ENCODE peak calls at places on chromosomes 13 and 19, in ten cellular contexts. C is lung; Q is gastrocnemius medialis; Y is uterus; Z is osteoblast; G is tibial nerve; W is esophagus muscularis mucosa; X is cardiac muscle cell; O is CD8-positive, alpha-beta T cell; P is psoas muscle. M is an unnamed sample.

GRCh38 chr13:81017525-81018152 is 676.7 kb upstream of the SPRY2 start:
- DNase-seq in C (no peak), Q (no peak), Y (no peak), Z (peak; percentile 43), G (no peak), W (no peak), X (peak; percentile 67), O (no peak), P (no peak), M (peak; percentile 81)

GRCh38 chr19:49145485-49146407 is 9.4 kb downstream of the HRC start:
- DNase-seq in C (peak; percentile 78), Q (peak; percentile 76), Y (peak; percentile 67), Z (peak; percentile 97), G (peak; percentile 64), W (no peak), X (peak; percentile 96), O (peak; percentile 69), P (peak; percentile 83), M (peak; percentile 78)

GRCh38 chr19:45424191-45425058 is 708 bp upstream of the ERCC1 start:
- DNase-seq in C (peak; percentile 65), Q (peak; percentile 68), Y (peak; percentile 75), Z (peak; percentile 97), G (no peak), W (no peak), X (no peak), O (no peak), P (peak; percentile 82), M (peak; percentile 93)

GRCh38 chr19:2477732-2478191 is 1.8 kb downstream of the GADD45B start:
- DNase-seq in C (peak; percentile 41), Q (peak; percentile 33), Y (peak; percentile 40), Z (peak; percentile 88), G (no peak), W (no peak), X (peak; percentile 29), O (no peak), P (no peak), M (peak; percentile 64)

GRCh38 chr19:35267818-35268545 is 780 bp upstream of the USF2 start:
- DNase-seq in C (peak; percentile 69), Q (peak; percentile 67), Y (peak; percentile 65), Z (peak; percentile 100), G (peak; percentile 54), W (no peak), X (peak; percentile 80), O (peak; percentile 63), P (peak; percentile 83), M (peak; percentile 75)

GRCh38 chr13:24650157-24650556 is 30.1 kb upstream of the ATP12A start:
- DNase-seq in C (no peak), Q (no peak), Y (no peak), Z (no peak), G (no peak), W (no peak), X (no peak), O (no peak), P (no peak), M (peak; percentile 10)

GRCh38 chr19:44820648-44821609 is 12.0 kb downstream of the BCAM start:
- DNase-seq in C (no peak), Q (peak; percentile 25), Y (peak; percentile 65), Z (peak; percentile 90), G (no peak), W (no peak), X (peak; percentile 87), O (no peak), P (peak; percentile 52), M (peak; percentile 33)

GRCh38 chr19:9981406-9982260 is 28.7 kb downstream of the COL5A3 start:
- DNase-seq in C (no peak), Q (no peak), Y (no peak), Z (peak; percentile 88), G (no peak), W (no peak), X (no peak), O (no peak), P (no peak), M (peak; percentile 11)

GRCh38 chr19:8338835-8339234 is 4.2 kb downstream of the KANK3 start:
- DNase-seq in C (no peak), Q (no peak), Y (no peak), Z (no peak), G (no peak), W (no peak), X (no peak), O (no peak), P (no peak), M (no peak)

GRCh38 chr13:38641164-38641948 is 45.5 kb upstream of the FREM2 start:
- DNase-seq in C (no peak), Q (no peak), Y (no peak), Z (no peak), G (no peak), W (no peak), X (no peak), O (no peak), P (no peak), M (peak; percentile 7)

GRCh38 chr19:10744848-10745293 is 27.0 kb downstream of the DNM2 start:
- DNase-seq in C (no peak), Q (no peak), Y (no peak), Z (peak; percentile 65), G (no peak), W (no peak), X (no peak), O (no peak), P (no peak), M (no peak)

GRCh38 chr13:81658598-81659370 is 1317.9 kb upstream of the SPRY2 start:
- DNase-seq in C (no peak), Q (no peak), Y (no peak), Z (no peak), G (no peak), W (no peak), X (no peak), O (no peak), P (no peak), M (no peak)

GRCh38 chr19:36604656-36605100 is 435 bp upstream of the ZNF382 start:
- DNase-seq in C (peak; percentile 38), Q (peak; percentile 15), Y (peak; percentile 13), Z (peak; percentile 89), G (no peak), W (no peak), X (peak; percentile 70), O (peak; percentile 80), P (peak; percentile 68), M (peak; percentile 25)

GRCh38 chr19:51020988-51021651 is 1.6 kb upstream of the KLK10 start:
- DNase-seq in C (no peak), Q (no peak), Y (no peak), Z (peak; percentile 85), G (no peak), W (no peak), X (peak; percentile 58), O (no peak), P (no peak), M (peak; percentile 69)

GRCh38 chr13:112670118-112670517 is 19.7 kb upstream of the ATP11A start:
- DNase-seq in C (no peak), Q (no peak), Y (no peak), Z (peak; percentile 43), G (no peak), W (no peak), X (no peak), O (no peak), P (no peak), M (no peak)
- TF ChIP-seq CTCF in C (no peak), Q (no peak), Y (no peak), Z (no peak), G (no peak), W (no peak), X (no peak), O (no peak), P (no peak), M (no peak)

GRCh38 chr19:19407640-19407933 is 2.1 kb downstream of the GATAD2A start:
- DNase-seq in C (no peak), Q (no peak), Y (no peak), Z (no peak), G (no peak), W (no peak), X (no peak), O (no peak), P (no peak), M (no peak)
- H3K4me3 ChIP-seq in C (no peak overlapping the region), Q (peak overlapping the region; percentile 87), Y (peak overlapping the region; percentile 97), Z (peak overlapping the region; percentile 83), G (no peak overlapping the region), W (peak overlapping the region; percentile 97), X (no peak overlapping the region), O (peak overlapping the region; percentile 62), P (peak overlapping the region; percentile 96), M (peak overlapping the region; percentile 78)

GRCh38 chr19:41694196-41694595 is 6.1 kb upstream of the CEACAM7 start:
- DNase-seq in C (no peak), Q (no peak), Y (no peak), Z (no peak), G (no peak), W (no peak), X (no peak), O (no peak), P (no peak), M (no peak)

GRCh38 chr19:41690801-41691065 is 2.7 kb upstream of the CEACAM7 start:
- DNase-seq in C (no peak), Q (no peak), Y (no peak), Z (no peak), G (no peak), W (no peak), X (no peak), O (no peak), P (no peak), M (no peak)

GRCh38 chr19:41689993-41690800 is 2.1 kb upstream of the CEACAM7 start:
- DNase-seq in C (no peak), Q (no peak), Y (no peak), Z (no peak), G (no peak), W (peak; percentile 89), X (no peak), O (no peak), P (no peak), M (no peak)

GRCh38 chr19:41688687-41689086 is 617 bp upstream of the CEACAM7 start:
- DNase-seq in C (no peak), Q (no peak), Y (no peak), Z (no peak), G (no peak), W (peak; percentile 77), X (no peak), O (no peak), P (no peak), M (no peak)

DNA sequence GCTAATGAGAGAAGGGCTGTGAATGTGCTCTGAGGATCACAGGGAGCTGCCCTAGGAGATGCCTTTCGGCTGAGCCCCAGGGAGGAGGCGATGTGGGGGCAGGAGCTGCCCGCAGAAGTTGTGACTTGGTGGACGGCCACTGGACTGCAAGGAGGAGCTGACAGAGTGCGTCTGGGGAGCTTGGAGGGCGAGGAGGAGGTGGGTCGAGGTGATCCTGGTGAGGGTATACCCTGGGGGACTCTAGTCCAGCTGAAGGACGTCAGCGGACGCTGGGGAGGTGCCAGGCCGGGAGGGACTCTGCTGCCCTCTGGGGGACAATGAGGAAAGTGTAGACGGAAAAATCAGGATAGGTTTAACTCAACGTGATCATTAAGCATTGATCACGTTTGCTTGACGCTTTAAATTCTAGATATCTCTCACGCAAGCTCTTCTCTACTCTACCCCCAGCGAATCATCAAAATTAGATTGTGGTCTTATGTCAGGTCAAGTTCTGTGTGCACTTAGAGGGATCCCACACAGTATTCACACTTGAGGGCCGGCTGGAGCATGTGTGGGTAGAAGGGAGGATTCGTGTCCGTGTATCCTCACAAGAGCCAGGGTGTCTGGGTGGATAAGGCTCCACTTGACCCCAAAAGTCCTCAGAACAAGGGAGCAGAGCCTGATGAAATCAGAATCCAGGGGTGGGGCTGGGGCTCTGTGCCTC is 3.3 kb upstream of the CEACAM7 start:
- DNase-seq in C (no peak), Q (no peak), Y (no peak), Z (no peak), G (no peak), W (peak; percentile 75), X (no peak), O (no peak), P (no peak), M (peak; percentile 14)
- TF ChIP-seq CTCF in C (no peak), Q (no peak), Y (no peak), Z (peak; percentile 61), G (no peak), W (peak; percentile 26), X (peak; percentile 70), O (peak; percentile 49), P (no peak), M (peak; percentile 68)

GRCh38 chr13:113816248-113816924 is 47.5 kb downstream of the GAS6 start:
- DNase-seq in C (no peak), Q (no peak), Y (peak; percentile 39), Z (no peak), G (no peak), W (no peak), X (no peak), O (no peak), P (no peak), M (no peak)
- H3K4me3 ChIP-seq in C (no peak overlapping the region), Q (no peak overlapping the region), Y (no peak overlapping the region), Z (no peak overlapping the region), G (no peak overlapping the region), W (no peak overlapping the region), X (no peak overlapping the region), O (no peak overlapping the region), P (no peak overlapping the region), M (no peak overlapping the region)